ENCODE peak calls at places on chromosomes 3 and 15, in six cellular contexts. B is glutamatergic neuron; L is body of pancreas; R is stimulated activated CD4-positive, alpha-beta T cell treated with anti-CD3 and anti-CD28 coated beads, Interleukin-1b, Interleukin-23, amount 100 ng/mL, for 24 hours; A is GM04503; Z is GM12892. P is an unnamed sample.
A peak's percentile ranks its signal among the peaks of the same experiment; 100 is the strongest.

GRCh38 chr3:58175429-58176184 is 35.2 kb downstream of the DNASE1L3 start:
- DNase-seq in B (no peak), L (peak; percentile 77), R (no peak), A (no peak), Z (no peak), P (no peak)

GRCh38 chr15:98609144-98609852 is 39.0 kb upstream of the IGF1R start:
- DNase-seq in B (no peak), L (peak; percentile 61), R (no peak), A (peak; percentile 19), Z (no peak), P (no peak)

GRCh38 chr15:55884223-55884622 is 109.2 kb downstream of the NEDD4 start:
- DNase-seq in B (no peak), L (no peak), R (no peak), A (no peak), Z (no peak), P (no peak)

GRCh38 chr3:68088636-68089035 is 434.2 kb upstream of the SUCLG2 start:
- DNase-seq in B (no peak), L (no peak), R (no peak), A (no peak), Z (no peak), P (no peak)

GRCh38 chr3:14418670-14419250 is 16.4 kb downstream of the SLC6A6 start:
- DNase-seq in B (no peak), L (peak; percentile 57), R (no peak), A (no peak), Z (no peak), P (peak; percentile 80)

GRCh38 chr15:32849769-32850668 is 132.2 kb downstream of the GREM1 start:
- DNase-seq in B (no peak), L (no peak), R (no peak), A (peak; percentile 96), Z (no peak), P (no peak)

GRCh38 chr3:175956964-175957363 is 1097.8 kb downstream of the NAALADL2 start:
- DNase-seq in B (no peak), L (no peak), R (no peak), A (no peak), Z (no peak), P (no peak)

GRCh38 chr15:40150163-40150925 is 10.5 kb upstream of the BUB1B start:
- DNase-seq in B (no peak), L (peak; percentile 72), R (no peak), A (peak; percentile 3), Z (no peak), P (peak; percentile 39)

GRCh38 chr3:181622365-181622764 is 89.4 kb upstream of the SOX2 start:
- DNase-seq in B (no peak), L (no peak), R (no peak), A (no peak), Z (no peak), P (no peak)

GRCh38 chr15:38652998-38653397 is 88.4 kb upstream of the RASGRP1 start:
- DNase-seq in B (no peak), L (no peak), R (no peak), A (no peak), Z (no peak), P (no peak)

GRCh38 chr15:31502541-31503229 is 176.1 kb downstream of the KLF13 start:
- DNase-seq in B (no peak), L (no peak), R (no peak), A (no peak), Z (no peak), P (peak; percentile 20)

GRCh38 chr3:194380300-194380699 is 10.8 kb upstream of the LRRC15 start:
- DNase-seq in B (no peak), L (no peak), R (no peak), A (no peak), Z (no peak), P (no peak)

GRCh38 chr3:43855674-43856299 is 165.0 kb downstream of the ABHD5 start:
- DNase-seq in B (peak; percentile 75), L (peak; percentile 63), R (peak; percentile 29), A (no peak), Z (no peak), P (peak; percentile 70)

GRCh38 chr3:15771444-15771843 is 26.3 kb downstream of the ANKRD28 start:
- DNase-seq in B (no peak), L (no peak), R (no peak), A (no peak), Z (no peak), P (no peak)

GRCh38 chr3:11610700-11611099 is 33.0 kb downstream of the VGLL4 start:
- DNase-seq in B (no peak), L (no peak), R (no peak), A (no peak), Z (no peak), P (no peak)

GRCh38 chr15:62779041-62779810 is 263.3 kb upstream of the TPM1 start:
- DNase-seq in B (no peak), L (peak; percentile 37), R (no peak), A (no peak), Z (no peak), P (no peak)

GRCh38 chr3:149657458-149657795 is 398 bp downstream of the WWTR1 start:
- DNase-seq in B (no peak), L (peak; percentile 74), R (no peak), A (no peak), Z (no peak), P (peak; percentile 44)

GRCh38 chr3:138588445-138588844 is 5.6 kb downstream of the CEP70 start:
- DNase-seq in B (no peak), L (no peak), R (no peak), A (no peak), Z (no peak), P (no peak)

GRCh38 chr3:48425281-48425812 is 4.5 kb downstream of the PLXNB1 start:
- DNase-seq in B (no peak), L (peak; percentile 72), R (no peak), A (no peak), Z (no peak), P (no peak)

GRCh38 chr3:145518639-145519038 is 642.3 kb downstream of the PLOD2 start:
- DNase-seq in B (no peak), L (no peak), R (no peak), A (no peak), Z (no peak), P (no peak)

GRCh38 chr3:4684976-4685375 is 191.8 kb downstream of the ITPR1 start:
- DNase-seq in B (no peak), L (no peak), R (no peak), A (no peak), Z (no peak), P (no peak)

GRCh38 chr15:78991476-78991875 is 46.6 kb upstream of the CTSH start:
- DNase-seq in B (no peak), L (no peak), R (no peak), A (no peak), Z (no peak), P (no peak)

GRCh38 chr15:73881539-73882320 is 8.4 kb downstream of the TBC1D21 start:
- DNase-seq in B (no peak), L (no peak), R (no peak), A (no peak), Z (no peak), P (no peak)

GRCh38 chr3:10145685-10146084 is 4.1 kb downstream of the VHL start:
- DNase-seq in B (no peak), L (no peak), R (no peak), A (no peak), Z (no peak), P (no peak)

P was measured in lung.